ENCODE peak calls at places on chromosomes 7 and 10, in seven cellular contexts. P is transverse colon; E is left cardiac atrium; W is hypothalamus; L is NCI-H1105 treated with DMSO at 0.1 percent for 48 hours; Z is stimulated activated CD8-positive, alpha-beta memory T cell treated with anti-CD3 and anti-CD28 coated beads, Interleukin-7, amount 100 ng/mL, for 1 hour; H is AG09309. Y is an unnamed sample.

GRCh38 chr10:99233000-99233679 is 2.5 kb downstream of the HPSE2 start:
- DNase-seq in P (no peak), E (no peak), W (no peak), L (no peak), Z (no peak), H (no peak), Y (no peak)

GRCh38 chr7:114481995-114482394 is 67.4 kb downstream of the FOXP2 start:
- DNase-seq in P (no peak), E (no peak), W (no peak), L (peak; percentile 94), Z (no peak), H (no peak), Y (no peak)

GRCh38 chr7:44325811-44326241 is 432 bp upstream of the CAMK2B start:
- DNase-seq in P (no peak), E (no peak), W (no peak), L (peak; percentile 43), Z (no peak), H (no peak), Y (peak; percentile 71)

GRCh38 chr7:154965014-154965413 is 37.9 kb downstream of the PAXIP1 start:
- DNase-seq in P (no peak), E (no peak), W (no peak), L (no peak), Z (no peak), H (no peak), Y (no peak)

GRCh38 chr10:8049874-8050560 is 4.5 kb upstream of the GATA3 start:
- DNase-seq in P (no peak), E (no peak), W (no peak), L (no peak), Z (no peak), H (no peak), Y (peak; percentile 87)

GRCh38 chr7:95324396-95324795 is at the start of gene PON1:
- DNase-seq in P (no peak), E (no peak), W (no peak), L (no peak), Z (no peak), H (no peak), Y (peak; percentile 83)

GRCh38 chr10:105743343-105744056 is 1102.4 kb downstream of the SORCS3 start:
- DNase-seq in P (no peak), E (peak; percentile 25), W (no peak), L (no peak), Z (no peak), H (no peak), Y (no peak)

GRCh38 chr7:64999165-65000004 is 7.1 kb downstream of the ERV3-1 start:
- DNase-seq in P (no peak), E (peak; percentile 33), W (no peak), L (no peak), Z (no peak), H (peak; percentile 84), Y (no peak)

GRCh38 chr10:53521081-53521480 is 748.5 kb upstream of the MBL2 start:
- DNase-seq in P (no peak), E (no peak), W (no peak), L (no peak), Z (no peak), H (no peak), Y (no peak)

GRCh38 chr7:39453743-39454355 is 112.4 kb upstream of the YAE1 start:
- DNase-seq in P (peak; percentile 62), E (no peak), W (no peak), L (peak; percentile 53), Z (peak; percentile 13), H (peak; percentile 8), Y (peak; percentile 90)

GRCh38 chr7:151687523-151688235 is 168.0 kb upstream of the RHEB start:
- DNase-seq in P (peak; percentile 51), E (peak; percentile 75), W (no peak), L (no peak), Z (no peak), H (peak; percentile 72), Y (peak; percentile 93)